ENCODE peak calls at places on chromosomes 4 and X, in five cellular contexts. T is H9, A is fibroblast of mammary gland, I is AG09309, F is WERI-Rb-1. U is an unnamed sample.
A peak's percentile ranks its signal among the peaks of the same experiment; 100 is the strongest.

GRCh38 chr4:17490575-17491059 is 21.3 kb downstream of the QDPR start:
- DNase-seq in A (no peak), I (no peak), F (no peak), T (no peak), U (no peak)

GRCh38 chr4:8100696-8101095 is 57.9 kb downstream of the ABLIM2 start:
- DNase-seq in I (no peak), T (no peak), A (no peak), F (no peak), U (no peak)

GRCh38 chrX:30488092-30488491 is 89.5 kb downstream of the TASL start:
- DNase-seq in F (no peak), T (no peak), A (peak; percentile 37), I (no peak), U (no peak)

GRCh38 chrX:7059214-7059838 is 88.2 kb upstream of the STS start:
- DNase-seq in A (no peak), F (no peak), I (no peak), T (no peak), U (no peak)

GRCh38 chrX:31580726-31581125 is 508.9 kb upstream of the FTHL17 start:
- DNase-seq in F (no peak), A (peak; percentile 44), T (no peak), I (peak; percentile 35), U (peak; percentile 7)

GRCh38 chr4:21470531-21470930 is 478.0 kb downstream of the KCNIP4 start:
- DNase-seq in F (peak; percentile 16), T (no peak), I (peak; percentile 33), A (peak; percentile 80), U (peak; percentile 63)

GRCh38 chrX:74421181-74422028 is at the start of gene SLC16A2:
- DNase-seq in A (peak; percentile 71), F (peak; percentile 85), T (peak; percentile 69), I (peak; percentile 52), U (peak; percentile 38)

GRCh38 chrX:119095936-119096335 is 23.1 kb downstream of the CT47C1 start:
- DNase-seq in F (no peak), T (no peak), A (peak; percentile 55), I (no peak), U (no peak)

GRCh38 chr4:85677286-85677685 is 202.3 kb downstream of the ARHGAP24 start:
- DNase-seq in T (no peak), I (no peak), A (peak; percentile 41), F (no peak), U (no peak)

GRCh38 chr4:125707397-125707796 is 392.6 kb downstream of the FAT4 start:
- DNase-seq in A (no peak), F (no peak), T (no peak), I (no peak), U (no peak)

GRCh38 chr4:84727491-84727890 is 144.6 kb downstream of the CDS1 start:
- DNase-seq in T (no peak), I (no peak), F (no peak), A (no peak), U (no peak)

GRCh38 chr4:54877006-54877405 is 219.2 kb downstream of the KIT start:
- DNase-seq in F (no peak), A (peak; percentile 57), I (no peak), T (no peak), U (peak; percentile 74)

GRCh38 chr4:82201303-82201702 is 172.5 kb downstream of the HNRNPD start:
- DNase-seq in T (no peak), F (no peak), A (no peak), I (no peak), U (peak; percentile 32)

GRCh38 chr4:82201805-82202636 is 171.8 kb downstream of the HNRNPD start:
- DNase-seq in A (peak; percentile 51), T (peak; percentile 60), F (peak; percentile 77), I (no peak), U (peak; percentile 55)
- TF ChIP-seq CTCF in A (peak; percentile 67), T (peak; percentile 88), F (peak; percentile 62), I (peak; percentile 62), U (peak; percentile 78)

GRCh38 chr4:68885545-68885944 is 66.1 kb downstream of the UGT2A3 start:
- DNase-seq in I (no peak), T (no peak), A (no peak), F (no peak), U (no peak)
- TF ChIP-seq CTCF in I (no peak), T (no peak), A (no peak), F (no peak), U (no peak)

DNA sequence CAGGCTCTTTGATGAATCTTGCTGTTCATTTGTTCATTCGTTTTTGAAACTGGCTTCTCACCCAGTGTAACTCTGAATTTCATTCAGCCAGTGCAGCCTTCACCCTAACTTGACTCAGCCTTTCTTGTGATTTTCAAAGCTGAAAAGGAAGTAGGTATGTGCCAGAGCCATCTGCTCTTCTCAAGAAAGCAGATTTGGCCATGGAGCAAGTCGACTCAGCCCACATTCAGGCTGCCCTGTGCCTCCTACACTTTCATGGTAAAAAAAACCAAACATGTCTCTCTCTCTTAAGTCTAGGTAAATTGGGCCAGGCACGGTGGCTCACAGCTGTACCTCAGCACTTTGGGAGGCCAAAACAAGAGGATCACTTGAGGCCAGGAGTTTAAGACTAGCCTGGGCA is 56.2 kb upstream of the NOCT start:
- DNase-seq in T (no peak), A (peak; percentile 38), I (no peak), F (no peak), U (no peak)
- TF ChIP-seq CTCF in T (no peak), A (no peak), I (no peak), F (no peak), U (no peak)

DNA sequence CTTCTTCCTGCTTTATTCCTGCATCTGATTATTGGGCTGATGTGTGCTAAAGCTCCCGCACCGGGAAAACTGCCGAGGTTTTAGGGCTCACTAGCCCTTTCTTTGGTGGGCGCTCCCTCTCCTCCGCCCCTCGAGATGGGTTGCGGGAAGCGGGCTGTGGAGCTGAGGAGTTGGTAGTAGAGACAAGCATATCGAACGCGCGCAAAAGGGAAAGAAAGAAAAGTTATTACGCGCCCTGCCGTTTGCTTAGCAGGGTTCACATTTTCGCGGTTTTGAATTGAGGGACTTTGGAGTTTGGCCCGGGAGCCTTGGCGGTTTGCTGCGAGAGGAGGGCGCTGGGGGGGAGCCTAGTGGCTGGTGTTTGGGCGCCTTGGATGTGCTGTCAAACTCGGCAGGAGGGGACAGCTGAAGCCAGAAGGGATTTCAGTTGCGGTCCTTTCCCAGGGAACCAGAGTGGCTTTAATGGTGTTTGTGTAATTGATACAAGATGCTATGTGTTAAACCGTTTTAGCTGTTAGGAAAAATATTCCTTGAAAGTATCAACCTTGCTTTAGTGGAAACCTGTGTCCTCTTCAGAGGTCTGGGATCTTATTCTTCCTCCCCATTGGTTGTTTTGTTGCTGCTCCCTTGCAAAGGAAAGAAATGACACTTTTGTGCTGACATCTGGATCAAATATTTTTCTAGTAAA is 1.1 kb downstream of the GAB1 start:
- DNase-seq in F (no peak), I (no peak), A (peak; percentile 60), T (peak; percentile 38), U (peak; percentile 37)
- TF ChIP-seq CTCF in F (no peak), I (no peak), A (no peak), T (no peak), U (no peak)

DNA sequence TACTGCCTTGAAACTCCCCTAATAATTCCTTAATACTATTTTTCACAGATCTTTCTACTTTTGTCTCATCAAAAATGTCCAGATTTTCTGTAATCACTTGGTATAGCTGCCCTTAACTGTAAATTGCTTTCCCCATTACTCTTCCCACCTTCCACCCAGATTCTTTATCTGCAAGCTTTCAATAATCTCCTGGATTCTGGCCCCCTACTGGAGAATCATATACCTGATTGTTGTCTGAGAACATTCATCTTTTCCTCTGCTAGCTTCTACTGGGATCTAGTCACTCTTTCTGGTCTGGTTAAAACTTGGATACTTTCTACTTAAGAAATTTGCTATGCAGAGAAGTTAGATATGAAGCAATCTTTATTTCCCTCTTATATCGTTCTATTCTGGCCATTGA is 552.6 kb downstream of the PCDH19 start:
- DNase-seq in T (no peak), A (no peak), F (no peak), I (no peak), U (no peak)
- TF ChIP-seq CTCF in T (peak; percentile 71), A (peak; percentile 18), F (peak; percentile 12), I (peak; percentile 31), U (no peak)

GRCh38 chr4:77044458-77045124 is 31.2 kb downstream of the CCNI start:
- DNase-seq in A (peak; percentile 89), I (no peak), F (no peak), T (no peak), U (no peak)
- TF ChIP-seq CTCF in A (peak; percentile 62), I (peak; percentile 44), F (no peak), T (peak; percentile 71), U (peak; percentile 34)

DNA sequence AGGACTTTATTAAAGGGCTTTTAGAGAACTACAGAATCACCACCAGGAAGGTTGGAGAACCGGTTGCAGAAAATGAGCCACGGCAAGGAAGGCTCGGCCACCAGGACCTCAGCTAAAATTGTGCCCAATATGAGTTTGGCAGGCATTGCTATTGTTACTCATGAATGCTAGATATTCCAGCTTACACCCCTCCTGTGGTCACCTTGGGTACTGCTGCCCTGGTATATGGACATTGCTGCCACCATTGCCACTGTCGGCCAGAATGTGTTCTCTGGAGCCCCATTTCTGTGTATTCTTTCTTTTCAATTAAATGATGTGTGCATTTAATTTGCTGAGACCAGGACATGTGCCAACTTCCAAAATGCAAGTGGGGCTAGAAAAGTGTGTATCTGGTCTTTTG is 626.7 kb upstream of the BOD1L1 start:
- DNase-seq in I (no peak), A (peak; percentile 53), T (peak; percentile 60), F (peak; percentile 61), U (peak; percentile 40)
- TF ChIP-seq CTCF in I (peak; percentile 63), A (peak; percentile 70), T (peak; percentile 73), F (peak; percentile 78), U (peak; percentile 80)

DNA sequence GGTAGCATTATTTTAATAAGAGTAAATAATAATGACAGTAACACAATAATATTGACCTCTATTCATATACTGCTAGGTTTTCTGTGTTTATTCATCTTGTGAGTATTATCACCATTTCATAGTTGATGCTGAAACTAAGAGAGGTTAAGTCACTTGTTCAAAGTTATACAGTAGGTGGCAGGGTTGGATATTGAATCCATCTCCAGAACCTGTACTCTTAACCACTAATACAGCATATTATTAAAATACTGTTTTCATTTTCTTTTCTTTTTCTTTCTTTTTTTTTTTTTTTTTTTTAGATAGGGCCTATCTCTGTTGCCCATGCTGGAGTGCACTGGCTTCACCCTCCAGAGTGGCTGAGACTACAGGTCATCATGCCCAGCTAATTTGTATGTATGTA is 7.1 kb upstream of the ELF2 start:
- DNase-seq in F (no peak), I (no peak), A (peak; percentile 70), T (no peak), U (no peak)
- TF ChIP-seq CTCF in F (no peak), I (peak; percentile 21), A (peak; percentile 37), T (no peak), U (peak; percentile 27)

U was measured in brain microvascular endothelial cell.